ENCODE peak calls at places on chromosomes 2 and 18, in five cellular contexts. W is Panc1; D is IMR-90; R is CD4-positive, alpha-beta T cell; K is heart left ventricle. S is an unnamed sample.

GRCh38 chr18:49572935-49573334 is 11.1 kb downstream of the LIPG start:
- ATAC-seq in R (no peak), D (no peak), K (no peak), W (no peak), S (no peak)

GRCh38 chr2:70145851-70146739 is 44.7 kb downstream of the C2orf42 start:
- ATAC-seq in R (no peak), W (no peak), K (no peak), D (no peak), S (no peak)

GRCh38 chr2:69203166-69203985 is 183.7 kb downstream of the GFPT1 start:
- ATAC-seq in K (no peak), R (no peak), D (no peak), W (no peak), S (peak; percentile 53)

GRCh38 chr18:59265246-59266018 is 7.8 kb downstream of the RAX start:
- ATAC-seq in W (peak; percentile 50), K (no peak), D (no peak), R (no peak), S (no peak)

GRCh38 chr2:196080526-196080925 is 11.9 kb upstream of the DNAH7 start:
- ATAC-seq in D (no peak), K (no peak), W (no peak), R (peak; percentile 55), S (no peak)

GRCh38 chr2:46963961-46964673 is 48.5 kb upstream of the MCFD2 start:
- ATAC-seq in W (no peak), R (no peak), K (no peak), D (no peak), S (no peak)

GRCh38 chr2:162327806-162328205 is 9.3 kb upstream of the IFIH1 start:
- ATAC-seq in K (no peak), D (no peak), W (no peak), R (no peak), S (no peak)

GRCh38 chr2:138421971-138422335 is 79.6 kb upstream of the SPOPL start:
- ATAC-seq in R (no peak), W (peak; percentile 88), D (peak; percentile 93), K (peak; percentile 26), S (no peak)

GRCh38 chr18:374735-375168 is 106.9 kb upstream of the THOC1 start:
- ATAC-seq in R (no peak), W (no peak), D (no peak), K (peak; percentile 10), S (peak; percentile 59)

GRCh38 chr2:54106631-54107454 is 8.6 kb upstream of the ACYP2 start:
- ATAC-seq in K (no peak), W (peak; percentile 94), D (peak; percentile 86), R (peak; percentile 78), S (no peak)

GRCh38 chr18:13548106-13548819 is 178.1 kb downstream of the FAM210A start:
- ATAC-seq in K (no peak), D (no peak), R (peak; percentile 29), W (no peak), S (no peak)

GRCh38 chr2:9692392-9693137 is 61.8 kb upstream of the YWHAQ start:
- ATAC-seq in R (no peak), K (peak; percentile 60), W (no peak), D (no peak), S (peak; percentile 66)

GRCh38 chr2:153074207-153074606 is 355.8 kb downstream of the ARL6IP6 start:
- ATAC-seq in D (no peak), R (no peak), K (no peak), W (no peak), S (no peak)

GRCh38 chr2:26011609-26011989 is 22.3 kb upstream of the RAB10 start:
- ATAC-seq in D (no peak), K (no peak), R (no peak), W (no peak), S (no peak)

GRCh38 chr2:27442981-27443323 is 771 bp downstream of the KRTCAP3 start:
- ATAC-seq in R (no peak), W (peak; percentile 44), D (peak; percentile 15), K (no peak), S (peak; percentile 19)

GRCh38 chr2:12027136-12027535 is 280.7 kb downstream of the LPIN1 start:
- ATAC-seq in K (no peak), R (no peak), W (no peak), D (no peak), S (no peak)

GRCh38 chr18:42310956-42311355 is 355.9 kb downstream of the PIK3C3 start:
- ATAC-seq in R (no peak), D (no peak), W (no peak), K (no peak), S (peak; percentile 85)

GRCh38 chr2:200172944-200173481 is 133.5 kb upstream of the SPATS2L start:
- ATAC-seq in K (no peak), D (no peak), R (no peak), W (no peak), S (no peak)

GRCh38 chr2:76314621-76315020 is 603.9 kb upstream of the GCFC2 start:
- ATAC-seq in D (no peak), R (no peak), K (no peak), W (no peak), S (no peak)

GRCh38 chr2:197269815-197270214 is 40.8 kb downstream of the ANKRD44 start:
- ATAC-seq in D (no peak), W (no peak), R (no peak), K (no peak), S (no peak)

GRCh38 chr2:120480903-120481445 is 135.0 kb downstream of the INHBB start:
- ATAC-seq in K (no peak), W (no peak), R (no peak), D (no peak), S (no peak)

GRCh38 chr2:38610851-38611801 is 8.4 kb upstream of the HNRNPLL start:
- ATAC-seq in K (no peak), W (no peak), D (peak; percentile 44), R (no peak), S (no peak)

GRCh38 chr18:55265916-55266488 is 306.7 kb upstream of the CCDC68 start:
- ATAC-seq in R (no peak), D (no peak), K (no peak), W (no peak), S (no peak)

GRCh38 chr2:99472327-99472960 is 17.4 kb downstream of the REV1 start:
- ATAC-seq in D (no peak), K (no peak), R (no peak), W (no peak), S (no peak)
- H3K27ac ChIP-seq in D (no peak overlapping the region), K (no peak overlapping the region), R (no peak overlapping the region), W (no peak overlapping the region), S (no peak overlapping the region)

GRCh38 chr2:20568501-20569463 is 82.1 kb downstream of the HS1BP3 start:
- ATAC-seq in W (no peak), D (peak; percentile 35), R (peak; percentile 49), K (peak; percentile 49), S (peak; percentile 25)
- H3K27ac ChIP-seq in W (no peak overlapping the region), D (no peak overlapping the region), R (no peak overlapping the region), K (peak overlapping the region; percentile 78), S (no peak overlapping the region)

GRCh38 chr18:35024965-35025364 is 16.2 kb upstream of the MAPRE2 start:
- ATAC-seq in K (peak; percentile 77), R (no peak), W (no peak), D (peak; percentile 62), S (peak; percentile 95)
- H3K27ac ChIP-seq in K (peak overlapping the region; percentile 19), R (no peak overlapping the region), W (no peak overlapping the region), D (no peak overlapping the region), S (peak overlapping the region; percentile 49)

GRCh38 chr2:183995632-183996031 is 602.7 kb upstream of the ZNF804A start:
- ATAC-seq in K (no peak), W (no peak), R (no peak), D (no peak), S (no peak)

GRCh38 chr2:184004289-184004944 is 593.9 kb upstream of the ZNF804A start:
- ATAC-seq in D (no peak), K (peak; percentile 64), W (no peak), R (no peak), S (no peak)

GRCh38 chr2:183998041-183998796 is 600.1 kb upstream of the ZNF804A start:
- ATAC-seq in W (no peak), K (no peak), R (no peak), D (no peak), S (no peak)

GRCh38 chr2:183996825-183997823 is 601.2 kb upstream of the ZNF804A start:
- ATAC-seq in W (no peak), R (no peak), K (no peak), D (no peak), S (no peak)

GRCh38 chr2:183998797-183999190 is 599.5 kb upstream of the ZNF804A start:
- ATAC-seq in K (no peak), W (no peak), R (no peak), D (no peak), S (no peak)
- H3K27ac ChIP-seq in K (no peak overlapping the region), W (no peak overlapping the region), R (no peak overlapping the region), D (no peak overlapping the region), S (no peak overlapping the region)

GRCh38 chr2:189409136-189409535 is 32.1 kb upstream of the WDR75 start:
- ATAC-seq in R (no peak), D (no peak), K (no peak), W (no peak), S (no peak)

GRCh38 chr2:189409647-189410046 is 31.6 kb upstream of the WDR75 start:
- ATAC-seq in R (no peak), D (no peak), K (no peak), W (no peak), S (no peak)

GRCh38 chr2:189407944-189408209 is 33.4 kb upstream of the WDR75 start:
- ATAC-seq in K (no peak), R (no peak), D (no peak), W (no peak), S (no peak)

GRCh38 chr2:189407161-189407943 is 33.9 kb upstream of the WDR75 start:
- ATAC-seq in W (peak; percentile 81), D (peak; percentile 71), K (no peak), R (no peak), S (no peak)

GRCh38 chr2:189408294-189408693 is 33.0 kb upstream of the WDR75 start:
- ATAC-seq in W (no peak), R (no peak), D (no peak), K (no peak), S (no peak)
- H3K27ac ChIP-seq in W (peak overlapping the region; percentile 80), R (no peak overlapping the region), D (peak overlapping the region; percentile 97), K (peak overlapping the region; percentile 64), S (peak overlapping the region; percentile 61)

GRCh38 chr2:28668106-28668814 is 83.4 kb upstream of the PPP1CB start:
- ATAC-seq in R (no peak), K (no peak), W (no peak), D (no peak), S (no peak)
- H3K27ac ChIP-seq in R (no peak overlapping the region), K (no peak overlapping the region), W (no peak overlapping the region), D (no peak overlapping the region), S (no peak overlapping the region)